ENCODE peak calls at places on chromosome 20, in five cellular contexts. One of them, this sample, is unnamed.

GRCh38 chr20:23826541-23827018 is at the start of gene CST2:
- DNase-seq in astrocyte of the spinal cord: no peak
- DNase-seq in mesendoderm: peak
- DNase-seq in NCI-H2081: no peak
- DNase-seq in A549: peak
- DNase-seq in this sample: no peak

GRCh38 chr20:48805286-48805685 is 22.5 kb downstream of the PREX1 start:
- DNase-seq in astrocyte of the spinal cord: no peak
- DNase-seq in mesendoderm: no peak
- DNase-seq in NCI-H2081: no peak
- DNase-seq in A549: no peak
- DNase-seq in this sample: no peak

GRCh38 chr20:64271636-64272035 is 16.1 kb downstream of the PCMTD2 start:
- DNase-seq in astrocyte of the spinal cord: no peak
- DNase-seq in mesendoderm: no peak
- DNase-seq in NCI-H2081: no peak
- DNase-seq in A549: no peak
- DNase-seq in this sample: no peak

GRCh38 chr20:41717464-41717863 is 99.3 kb upstream of the CHD6 start:
- DNase-seq in astrocyte of the spinal cord: no peak
- DNase-seq in mesendoderm: no peak
- DNase-seq in NCI-H2081: peak
- DNase-seq in A549: no peak
- DNase-seq in this sample: peak

GRCh38 chr20:4449977-4450715 is 271.6 kb upstream of the PRND start:
- DNase-seq in astrocyte of the spinal cord: peak
- DNase-seq in mesendoderm: peak
- DNase-seq in NCI-H2081: no peak
- DNase-seq in A549: peak
- DNase-seq in this sample: no peak

GRCh38 chr20:9458075-9458818 is 56.1 kb upstream of the LAMP5 start:
- DNase-seq in astrocyte of the spinal cord: peak
- DNase-seq in mesendoderm: peak
- DNase-seq in NCI-H2081: no peak
- DNase-seq in A549: peak
- DNase-seq in this sample: no peak

GRCh38 chr20:1474817-1475603 is 8.4 kb upstream of the NSFL1C start:
- DNase-seq in astrocyte of the spinal cord: no peak
- DNase-seq in mesendoderm: peak
- DNase-seq in NCI-H2081: no peak
- DNase-seq in A549: peak
- DNase-seq in this sample: no peak

GRCh38 chr20:52684911-52685310 is 287.2 kb upstream of the TSHZ2 start:
- DNase-seq in astrocyte of the spinal cord: no peak
- DNase-seq in mesendoderm: no peak
- DNase-seq in NCI-H2081: no peak
- DNase-seq in A549: no peak
- DNase-seq in this sample: no peak

GRCh38 chr20:57395111-57395959 is 4.1 kb downstream of the RBM38 start:
- DNase-seq in astrocyte of the spinal cord: peak
- DNase-seq in mesendoderm: peak
- DNase-seq in NCI-H2081: no peak
- DNase-seq in A549: no peak
- DNase-seq in this sample: peak